ENCODE peak calls at places on chromosomes 7 and 10, in eight cellular contexts. N is NCI-H2029; C is KG1; Z is upper lobe of left lung; J is NCI-H1092; M is stimulated activated CD4-positive, alpha-beta T cell treated with anti-CD3 and anti-CD28 coated beads, TNF-alpha, amount 100 ng/mL, for 48 hours; I is SK-N-MC; X is nephron progenitor cell. Q is an unnamed sample.
A peak's percentile ranks its signal among the peaks of the same experiment; 100 is the strongest.

GRCh38 chr7:20107582-20107981 is 109.6 kb downstream of the MACC1 start:
- DNase-seq in N (peak; percentile 96), C (no peak), Z (no peak), J (no peak), M (no peak), I (no peak), X (no peak), Q (no peak)

GRCh38 chr10:71860243-71861029 is 9.4 kb upstream of the PSAP start:
- DNase-seq in N (peak; percentile 38), C (no peak), Z (peak; percentile 86), J (peak; percentile 32), M (peak; percentile 35), I (no peak), X (peak; percentile 51), Q (no peak)

GRCh38 chr10:70588852-70589570 is 13.5 kb downstream of the PRF1 start:
- DNase-seq in N (no peak), C (no peak), Z (no peak), J (no peak), M (no peak), I (no peak), X (no peak), Q (no peak)

GRCh38 chr7:2114926-2115738 is 117.6 kb downstream of the MAD1L1 start:
- DNase-seq in N (no peak), C (no peak), Z (peak; percentile 75), J (no peak), M (no peak), I (no peak), X (no peak), Q (no peak)

GRCh38 chr10:101444058-101444457 is 90.1 kb downstream of the BTRC start:
- DNase-seq in N (no peak), C (no peak), Z (no peak), J (no peak), M (no peak), I (no peak), X (no peak), Q (no peak)

GRCh38 chr10:71089162-71089561 is 123.2 kb upstream of the UNC5B start:
- DNase-seq in N (no peak), C (no peak), Z (no peak), J (no peak), M (no peak), I (no peak), X (no peak), Q (no peak)

GRCh38 chr7:40175725-40176510 is 41.1 kb downstream of the SUGCT start:
- DNase-seq in N (no peak), C (no peak), Z (no peak), J (no peak), M (no peak), I (no peak), X (no peak), Q (no peak)

GRCh38 chr7:24500599-24501451 is 72.4 kb upstream of the PALS2 start:
- DNase-seq in N (no peak), C (no peak), Z (no peak), J (peak; percentile 27), M (no peak), I (no peak), X (no peak), Q (no peak)

GRCh38 chr7:45100761-45101480 is 10.6 kb downstream of the TBRG4 start:
- DNase-seq in N (no peak), C (no peak), Z (no peak), J (no peak), M (no peak), I (no peak), X (no peak), Q (no peak)

GRCh38 chr10:97782455-97783228 is 10.8 kb upstream of the SFRP5 start:
- DNase-seq in N (no peak), C (no peak), Z (no peak), J (no peak), M (no peak), I (no peak), X (no peak), Q (no peak)

GRCh38 chr10:11208908-11209809 is 191.5 kb downstream of the CELF2 start:
- DNase-seq in N (no peak), C (no peak), Z (no peak), J (no peak), M (no peak), I (no peak), X (no peak), Q (no peak)

GRCh38 chr10:8144496-8144895 is 90.0 kb downstream of the GATA3 start:
- DNase-seq in N (no peak), C (no peak), Z (no peak), J (no peak), M (no peak), I (no peak), X (no peak), Q (no peak)

GRCh38 chr10:36494386-36494785 is 631.0 kb upstream of the ANKRD30A start:
- DNase-seq in N (no peak), C (no peak), Z (no peak), J (no peak), M (no peak), I (no peak), X (no peak), Q (no peak)

GRCh38 chr10:91340613-91341362 is 69.4 kb upstream of the HECTD2 start:
- DNase-seq in N (no peak), C (no peak), Z (no peak), J (peak; percentile 9), M (no peak), I (no peak), X (no peak), Q (no peak)

GRCh38 chr10:121526040-121526790 is 72.0 kb downstream of the FGFR2 start:
- DNase-seq in N (no peak), C (no peak), Z (no peak), J (no peak), M (no peak), I (no peak), X (no peak), Q (peak; percentile 24)

GRCh38 chr7:8251195-8251594 is 10.8 kb downstream of the ICA1 start:
- DNase-seq in N (no peak), C (no peak), Z (no peak), J (no peak), M (no peak), I (no peak), X (no peak), Q (no peak)

GRCh38 chr10:90813592-90814365 is 44.1 kb downstream of the HTR7 start:
- DNase-seq in N (no peak), C (no peak), Z (no peak), J (no peak), M (no peak), I (no peak), X (no peak), Q (no peak)

GRCh38 chr10:17214486-17214885 is 13.0 kb upstream of the TRDMT1 start:
- DNase-seq in N (no peak), C (no peak), Z (no peak), J (no peak), M (no peak), I (no peak), X (no peak), Q (no peak)

GRCh38 chr7:155972247-155972646 is 160.0 kb upstream of the SHH start:
- DNase-seq in N (no peak), C (no peak), Z (no peak), J (no peak), M (no peak), I (no peak), X (no peak), Q (no peak)

GRCh38 chr10:51233337-51234100 is 159.2 kb downstream of the PRKG1 start:
- DNase-seq in N (no peak), C (no peak), Z (no peak), J (no peak), M (no peak), I (no peak), X (no peak), Q (no peak)

GRCh38 chr10:120995768-120996167 is 144.6 kb downstream of the WDR11 start:
- DNase-seq in N (no peak), C (no peak), Z (no peak), J (no peak), M (no peak), I (no peak), X (no peak), Q (no peak)

GRCh38 chr7:30789334-30789711 is 18.1 kb downstream of the MINDY4 start:
- DNase-seq in N (no peak), C (no peak), Z (no peak), J (no peak), M (no peak), I (no peak), X (no peak), Q (no peak)

GRCh38 chr7:75639071-75639892 is 99.5 kb downstream of the HIP1 start:
- DNase-seq in N (peak; percentile 1), C (no peak), Z (peak; percentile 91), J (peak; percentile 44), M (no peak), I (no peak), X (peak; percentile 75), Q (peak; percentile 86)

GRCh38 chr10:78686444-78687060 is 382.2 kb upstream of the ZMIZ1 start:
- DNase-seq in N (no peak), C (no peak), Z (no peak), J (no peak), M (no peak), I (no peak), X (no peak), Q (no peak)

Q was measured in neuronal stem cell.